ENCODE peak calls at places on chromosomes 12 and 14, in nine cellular contexts. V is AG04450, E is neural progenitor cell, A is AG09309, W is GM23248, F is NB4, X is lower leg skin, G is fibroblast of villous mesenchyme, Y is colonic mucosa. Z is an unnamed sample.

GRCh38 chr12:31477669-31478068 is 113.3 kb downstream of the DENND5B start:
- DNase-seq in V (no peak), E (no peak), A (no peak), W (no peak), F (no peak), X (no peak), G (no peak), Y (no peak), Z (no peak)

GRCh38 chr14:86057018-86057667 is 527.2 kb downstream of the FLRT2 start:
- DNase-seq in V (no peak), E (peak), A (peak), W (peak), F (peak), X (no peak), G (peak), Y (no peak), Z (no peak)

GRCh38 chr14:61724133-61724532 is 28.8 kb downstream of the HIF1A start:
- DNase-seq in V (no peak), E (no peak), A (no peak), W (no peak), F (no peak), X (no peak), G (no peak), Y (no peak), Z (no peak)

GRCh38 chr12:57240926-57241555 is 9.9 kb downstream of the STAC3 start:
- DNase-seq in V (no peak), E (peak), A (no peak), W (peak), F (peak), X (no peak), G (peak), Y (no peak), Z (no peak)

GRCh38 chr12:57196956-57197355 is 19.6 kb upstream of the NXPH4 start:
- DNase-seq in V (no peak), E (no peak), A (no peak), W (no peak), F (no peak), X (no peak), G (no peak), Y (no peak), Z (no peak)

GRCh38 chr12:79769189-79769859 is 78.6 kb upstream of the PAWR start:
- DNase-seq in V (no peak), E (no peak), A (no peak), W (no peak), F (no peak), X (no peak), G (no peak), Y (no peak), Z (no peak)

GRCh38 chr14:31990959-31991541 is 86.1 kb upstream of the ARHGAP5 start:
- DNase-seq in V (no peak), E (no peak), A (peak), W (peak), F (no peak), X (no peak), G (peak), Y (no peak), Z (peak)

GRCh38 chr14:92718659-92719058 is 29.8 kb downstream of the LGMN start:
- DNase-seq in V (no peak), E (no peak), A (peak), W (peak), F (no peak), X (no peak), G (no peak), Y (no peak), Z (no peak)

GRCh38 chr12:82329508-82329907 is 28.7 kb downstream of the CCDC59 start:
- DNase-seq in V (no peak), E (peak), A (no peak), W (no peak), F (no peak), X (no peak), G (peak), Y (no peak), Z (no peak)

GRCh38 chr12:123237646-123238329 is 4.6 kb downstream of the MTRFR start:
- DNase-seq in V (peak), E (peak), A (peak), W (peak), F (peak), X (peak), G (peak), Y (peak), Z (peak)

GRCh38 chr12:89695100-89695499 is 13.5 kb downstream of the ATP2B1 start:
- DNase-seq in V (peak), E (no peak), A (no peak), W (peak), F (no peak), X (no peak), G (peak), Y (no peak), Z (no peak)

GRCh38 chr14:92687681-92688433 is 60.6 kb downstream of the LGMN start:
- DNase-seq in V (no peak), E (peak), A (no peak), W (no peak), F (no peak), X (no peak), G (peak), Y (no peak), Z (no peak)

GRCh38 chr12:89976866-89977265 is 268.2 kb upstream of the ATP2B1 start:
- DNase-seq in V (no peak), E (no peak), A (no peak), W (peak), F (no peak), X (no peak), G (peak), Y (no peak), Z (no peak)

GRCh38 chr12:6312529-6313325 is 2.2 kb downstream of the PLEKHG6 start:
- DNase-seq in V (no peak), E (peak), A (no peak), W (peak), F (no peak), X (no peak), G (no peak), Y (peak), Z (no peak)

GRCh38 chr14:70754989-70755388 is 54.3 kb downstream of the MAP3K9 start:
- DNase-seq in V (no peak), E (no peak), A (no peak), W (peak), F (no peak), X (peak), G (no peak), Y (no peak), Z (peak)

GRCh38 chr14:63357841-63358240 is 39.1 kb upstream of the GPHB5 start:
- DNase-seq in V (no peak), E (no peak), A (no peak), W (no peak), F (no peak), X (peak), G (no peak), Y (no peak), Z (no peak)

GRCh38 chr12:52214421-52214802 is 18.6 kb upstream of the KRT7 start:
- DNase-seq in V (no peak), E (no peak), A (no peak), W (no peak), F (peak), X (peak), G (no peak), Y (no peak), Z (no peak)

GRCh38 chr14:36022765-36023415 is 153.6 kb downstream of the PTCSC3 start:
- DNase-seq in V (no peak), E (peak), A (no peak), W (no peak), F (no peak), X (no peak), G (no peak), Y (no peak), Z (no peak)

GRCh38 chr12:131824450-131824849 is 3.7 kb upstream of the MMP17 start:
- DNase-seq in V (no peak), E (no peak), A (no peak), W (no peak), F (peak), X (no peak), G (no peak), Y (no peak), Z (no peak)

GRCh38 chr12:42725839-42726238 is 136.3 kb upstream of the PRICKLE1 start:
- DNase-seq in V (peak), E (no peak), A (peak), W (peak), F (no peak), X (no peak), G (peak), Y (no peak), Z (no peak)

GRCh38 chr14:94532462-94532861 is 23.2 kb upstream of the SERPINA12 start:
- DNase-seq in V (no peak), E (no peak), A (no peak), W (peak), F (no peak), X (no peak), G (peak), Y (no peak), Z (no peak)

GRCh38 chr12:18183141-18183540 is 78.2 kb upstream of the PIK3C2G start:
- DNase-seq in V (no peak), E (no peak), A (no peak), W (no peak), F (no peak), X (no peak), G (no peak), Y (no peak), Z (no peak)

GRCh38 chr12:92786045-92786444 is 83.3 kb downstream of the PLEKHG7 start:
- DNase-seq in V (no peak), E (no peak), A (no peak), W (peak), F (no peak), X (no peak), G (peak), Y (no peak), Z (no peak)

GRCh38 chr14:73524493-73524892 is 12.4 kb upstream of the ACOT1 start:
- DNase-seq in V (no peak), E (no peak), A (no peak), W (no peak), F (no peak), X (no peak), G (no peak), Y (no peak), Z (no peak)
- H3K4me3 ChIP-seq in V (no peak), E (no peak), A (no peak), W (no peak), F (no peak), X (no peak), G (no peak), Y (no peak), Z (no peak)

DNA sequence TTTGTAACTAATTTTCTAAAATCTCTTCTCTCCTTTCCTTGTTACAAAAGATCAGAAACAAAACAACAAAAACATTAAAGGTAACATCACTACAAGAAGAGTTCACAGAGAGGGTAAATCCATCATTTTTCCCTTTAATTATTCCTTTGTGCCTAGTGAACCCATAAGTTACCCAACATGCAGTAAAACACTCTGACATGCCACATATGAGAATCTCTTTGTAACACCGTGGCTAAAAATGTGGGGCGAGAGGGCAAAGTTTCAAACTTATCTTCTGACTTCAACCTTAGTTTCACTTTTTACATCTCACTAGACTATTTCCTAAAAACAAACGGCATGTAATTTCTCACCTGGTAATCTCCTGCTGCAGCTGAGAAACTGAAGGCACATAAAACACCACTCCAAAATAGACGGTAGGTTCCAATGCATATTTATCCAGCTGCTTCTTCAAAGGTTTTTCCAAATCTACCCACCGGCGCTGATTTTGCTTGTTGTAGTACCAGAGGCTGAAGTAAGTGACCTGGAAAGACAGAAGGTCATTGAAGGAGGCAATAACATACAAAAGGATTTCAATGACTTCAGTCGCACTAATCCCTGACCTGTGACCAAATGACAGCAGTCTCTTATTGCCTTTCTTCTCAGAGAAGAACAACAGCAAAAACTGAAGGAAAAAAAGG is 37.9 kb downstream of the PTPN21 start:
- DNase-seq in V (no peak), E (peak), A (no peak), W (no peak), F (no peak), X (no peak), G (peak), Y (no peak), Z (no peak)
- H3K4me3 ChIP-seq in V (no peak), E (peak), A (no peak), W (no peak), F (no peak), X (no peak), G (peak), Y (no peak), Z (no peak)

GRCh38 chr12:2967651-2968050 is 8.5 kb downstream of the TEAD4 start:
- DNase-seq in V (no peak), E (no peak), A (no peak), W (no peak), F (no peak), X (no peak), G (peak), Y (no peak), Z (no peak)

GRCh38 chr12:2976581-2976996 is 17.4 kb downstream of the TEAD4 start:
- DNase-seq in V (no peak), E (no peak), A (no peak), W (no peak), F (no peak), X (no peak), G (peak), Y (no peak), Z (no peak)

GRCh38 chr12:2973566-2973965 is 14.4 kb downstream of the TEAD4 start:
- DNase-seq in V (no peak), E (no peak), A (no peak), W (no peak), F (no peak), X (no peak), G (no peak), Y (no peak), Z (no peak)

GRCh38 chr12:2974560-2974971 is 15.4 kb downstream of the TEAD4 start:
- DNase-seq in V (no peak), E (no peak), A (no peak), W (peak), F (no peak), X (no peak), G (no peak), Y (no peak), Z (no peak)

DNA sequence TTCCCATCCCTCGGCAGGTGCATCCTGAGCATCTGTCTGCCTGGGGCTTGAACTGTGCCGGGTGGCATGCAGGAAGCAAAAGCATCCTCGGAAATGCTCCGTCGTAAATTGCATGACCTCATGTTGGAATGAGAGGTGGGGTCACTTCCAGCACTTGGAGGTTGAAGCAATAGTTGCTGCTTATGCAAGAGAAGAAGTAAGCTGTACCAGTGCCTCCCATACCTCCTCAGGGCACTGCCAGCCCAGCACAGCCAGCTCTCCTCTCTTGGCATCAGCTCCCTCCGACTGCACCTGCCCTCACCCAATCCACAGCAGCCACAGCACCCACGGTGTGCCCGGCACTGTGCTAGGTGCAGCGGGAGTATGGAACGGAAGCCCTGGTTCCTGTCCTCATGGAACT is 11.5 kb downstream of the TEAD4 start:
- DNase-seq in V (no peak), E (no peak), A (no peak), W (peak), F (no peak), X (no peak), G (peak), Y (no peak), Z (no peak)
- H3K4me3 ChIP-seq in V (no peak), E (no peak), A (no peak), W (no peak), F (no peak), X (no peak), G (no peak), Y (no peak), Z (no peak)

GRCh38 chr12:112555621-112556233 is 137.0 kb downstream of the PTPN11 start:
- DNase-seq in V (no peak), E (no peak), A (no peak), W (no peak), F (no peak), X (no peak), G (no peak), Y (no peak), Z (no peak)
- H3K4me3 ChIP-seq in V (no peak), E (no peak), A (no peak), W (no peak), F (no peak), X (no peak), G (no peak), Y (no peak), Z (no peak)

GRCh38 chr12:13099910-13100609 is 3.4 kb downstream of the GSG1 start:
- DNase-seq in V (no peak), E (no peak), A (no peak), W (no peak), F (peak), X (no peak), G (peak), Y (no peak), Z (no peak)
- H3K4me3 ChIP-seq in V (peak), E (peak), A (no peak), W (peak), F (peak), X (no peak), G (peak), Y (no peak), Z (peak)

Z was measured in retinal pigment epithelial cell.